ENCODE peak calls at places on chromosomes 5 and 9, in four cellular contexts. R is IMR-90, C is K562, B is GM12878. Q is an unnamed sample.

GRCh38 chr5:65066787-65067506 is 298.2 kb downstream of the CWC27 start:
- DNase-seq in B (no peak), R (no peak), C (no peak), Q (no peak)

GRCh38 chr9:17614929-17615328 is 36.1 kb downstream of the SH3GL2 start:
- DNase-seq in R (peak), C (no peak), B (no peak), Q (no peak)

GRCh38 chr5:137101544-137101943 is 397.6 kb downstream of the SPOCK1 start:
- DNase-seq in R (peak), B (no peak), C (no peak), Q (peak)

GRCh38 chr9:30036558-30036957 is 2347.9 kb upstream of the ACO1 start:
- DNase-seq in R (no peak), C (no peak), B (no peak), Q (no peak)

GRCh38 chr5:159183247-159183646 is 26.1 kb downstream of the RNF145 start:
- DNase-seq in B (no peak), C (no peak), R (no peak), Q (no peak)

GRCh38 chr9:132651259-132651658 is 18.5 kb downstream of the DDX31 start:
- DNase-seq in R (peak), C (no peak), B (no peak), Q (peak)

GRCh38 chr5:105616599-105616998 is 2054.0 kb upstream of the NUDT12 start:
- DNase-seq in C (no peak), B (no peak), R (no peak), Q (no peak)

GRCh38 chr9:131856105-131856504 is 116.2 kb upstream of the RAPGEF1 start:
- DNase-seq in B (no peak), C (peak), R (no peak), Q (no peak)

GRCh38 chr9:37976714-37977477 is 73.0 kb upstream of the SLC25A51 start:
- DNase-seq in B (no peak), R (peak), C (peak), Q (no peak)

GRCh38 chr5:93189707-93190120 is 391.3 kb downstream of the NR2F1-AS1 start:
- DNase-seq in R (peak), C (no peak), B (no peak), Q (peak)

GRCh38 chr5:152092580-152092979 is 167.9 kb upstream of the GLRA1 start:
- DNase-seq in B (no peak), C (no peak), R (no peak), Q (no peak)

GRCh38 chr5:150188146-150188842 is 1.6 kb upstream of the SLC6A7 start:
- DNase-seq in R (no peak), B (no peak), C (no peak), Q (no peak)

GRCh38 chr5:78993165-78993564 is 8.1 kb upstream of the ARSB start:
- DNase-seq in B (no peak), C (no peak), R (no peak), Q (no peak)

GRCh38 chr5:141889282-141889871 is 11.2 kb upstream of the PCDH1 start:
- DNase-seq in R (no peak), C (peak), B (no peak), Q (peak)

GRCh38 chr5:130692766-130693165 is 472.3 kb downstream of the HINT1 start:
- DNase-seq in B (no peak), C (no peak), R (no peak), Q (no peak)

GRCh38 chr5:133052317-133053175 is 733 bp downstream of the HSPA4 start:
- DNase-seq in R (peak), C (peak), B (no peak), Q (peak)

GRCh38 chr9:19186240-19186639 is 44.3 kb upstream of the DENND4C start:
- DNase-seq in R (no peak), B (no peak), C (no peak), Q (no peak)

GRCh38 chr9:132411091-132411508 is 1.1 kb downstream of the CFAP77 start:
- DNase-seq in B (no peak), C (peak), R (peak), Q (peak)

GRCh38 chr9:97980918-97981827 is 2.0 kb upstream of the ANP32B start:
- DNase-seq in R (no peak), B (no peak), C (peak), Q (no peak)

GRCh38 chr5:152246401-152246800 is 158.7 kb downstream of the NMUR2 start:
- DNase-seq in C (peak), B (no peak), R (peak), Q (peak)

GRCh38 chr5:141692919-141693848 is 11.2 kb upstream of the ARAP3 start:
- DNase-seq in R (peak), B (no peak), C (peak), Q (no peak)

GRCh38 chr9:80873861-80874260 is 815.5 kb downstream of the TLE1 start:
- DNase-seq in B (no peak), C (no peak), R (peak), Q (no peak)

GRCh38 chr5:171852255-171852681 is 66.7 kb downstream of the SMIM23 start:
- DNase-seq in C (peak), R (no peak), B (no peak), Q (no peak)

GRCh38 chr9:83596899-83597504 is 25.9 kb upstream of the IDNK start:
- DNase-seq in R (no peak), C (peak), B (no peak), Q (peak)

GRCh38 chr9:77952641-77953341 is 78.8 kb downstream of the GNAQ start:
- DNase-seq in B (no peak), R (peak), C (peak), Q (peak)

GRCh38 chr9:122389799-122390481 is 19.1 kb downstream of the PTGS1 start:
- DNase-seq in B (no peak), C (no peak), R (no peak), Q (peak)

DNA sequence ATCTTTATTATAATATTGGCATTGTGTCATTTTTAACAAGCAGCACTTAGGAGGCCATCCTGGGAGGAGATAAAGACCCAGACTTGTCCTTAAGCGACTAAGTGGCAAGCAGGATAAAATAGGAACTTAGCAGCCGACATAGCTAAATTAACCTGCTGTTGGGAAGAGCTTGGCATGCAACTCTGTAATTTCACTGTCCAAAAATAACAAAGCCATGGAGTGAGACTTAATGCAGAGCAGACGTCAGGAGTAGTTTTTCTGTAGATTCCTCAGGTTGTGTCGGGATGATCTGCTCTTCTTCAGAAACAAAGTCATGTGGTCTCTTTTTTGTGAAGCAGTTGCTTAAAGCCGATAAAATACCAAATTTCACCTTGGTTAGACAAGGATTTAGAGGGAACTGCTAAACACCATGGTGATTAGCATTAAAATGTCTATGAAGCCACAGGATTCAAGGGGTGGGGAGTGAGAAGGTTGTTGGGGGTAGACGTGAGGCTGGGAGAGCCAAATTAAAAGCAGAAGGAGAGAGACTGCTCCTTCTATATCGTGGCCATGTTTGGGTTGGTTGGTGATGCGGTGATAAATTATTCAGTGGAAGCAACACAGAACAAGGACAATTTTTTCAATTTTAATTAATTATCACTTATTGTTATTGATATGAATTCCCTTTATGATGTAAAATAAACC is 303.0 kb downstream of the CSNK1G3 start:
- DNase-seq in B (no peak), C (no peak), R (peak), Q (peak)
- H3K9ac ChIP-seq in B (no peak), C (no peak), R (no peak), Q (no peak)

GRCh38 chr9:128094166-128094949 is 26.3 kb downstream of the SLC25A25 start:
- DNase-seq in B (no peak), R (peak), C (peak), Q (peak)
- TF ChIP-seq POLR2A in B (no peak), R (peak), C (peak), Q (peak)

GRCh38 chr9:75265525-75265972 is 177.2 kb downstream of the OSTF1 start:
- DNase-seq in C (peak), B (no peak), R (peak), Q (peak)
- TF ChIP-seq FOS in C (no peak), B (no peak), R (no peak), Q (no peak)

DNA sequence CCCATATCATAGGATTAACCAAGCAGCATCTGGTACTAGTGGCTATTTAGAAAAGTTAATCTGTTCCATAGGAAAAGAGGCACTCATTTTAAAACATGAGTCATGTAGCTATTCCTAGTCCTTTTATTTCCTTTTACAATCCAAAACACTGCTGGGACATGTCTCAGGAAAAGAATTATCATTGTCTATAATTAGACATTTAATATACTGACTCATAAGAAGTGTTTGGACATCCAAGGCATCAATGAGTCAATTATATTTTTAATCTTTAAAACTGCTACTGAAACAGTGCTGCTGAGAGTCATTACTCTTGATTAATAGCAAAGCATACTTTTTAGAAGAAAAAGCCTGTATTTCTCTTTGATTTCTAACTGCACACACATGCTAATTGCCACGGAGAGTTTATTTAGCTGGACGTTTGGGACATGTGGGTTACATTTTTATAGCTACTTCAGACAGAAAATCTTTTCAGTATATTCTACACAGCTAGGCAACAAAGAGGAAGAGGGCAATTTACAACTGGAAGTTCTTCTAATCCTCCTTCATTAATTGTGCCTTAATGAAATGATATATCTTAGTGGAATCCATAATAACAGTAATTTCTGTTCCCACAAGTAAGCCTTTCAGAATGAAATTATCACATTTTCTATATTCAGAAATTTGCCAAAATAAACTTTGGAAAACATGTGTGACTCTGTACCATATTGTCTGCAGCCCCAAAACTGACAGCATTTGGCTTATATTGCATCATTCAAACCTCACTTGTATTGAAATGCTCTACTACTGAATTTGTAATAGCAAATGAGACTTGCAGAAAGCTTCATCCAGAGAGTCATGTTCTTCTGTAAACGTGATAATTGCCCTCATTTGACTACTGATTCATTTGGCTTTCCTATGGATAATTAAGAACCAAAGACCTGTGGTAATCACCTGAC is 1249.2 kb upstream of the CDH18 start:
- DNase-seq in C (no peak), B (no peak), R (no peak), Q (peak)
- H3K9ac ChIP-seq in C (no peak), B (no peak), R (no peak), Q (peak)

GRCh38 chr9:128505414-128505765 is 871 bp downstream of the GLE1 start:
- DNase-seq in R (peak), C (no peak), B (no peak), Q (no peak)

GRCh38 chr9:128498911-128499310 is 5.6 kb upstream of the GLE1 start:
- DNase-seq in B (no peak), C (no peak), R (no peak), Q (no peak)

GRCh38 chr9:128503870-128504269 is 649 bp upstream of the GLE1 start:
- DNase-seq in C (peak), B (no peak), R (no peak), Q (no peak)

GRCh38 chr9:128499920-128500319 is 4.6 kb upstream of the GLE1 start:
- DNase-seq in R (no peak), B (no peak), C (no peak), Q (no peak)

DNA sequence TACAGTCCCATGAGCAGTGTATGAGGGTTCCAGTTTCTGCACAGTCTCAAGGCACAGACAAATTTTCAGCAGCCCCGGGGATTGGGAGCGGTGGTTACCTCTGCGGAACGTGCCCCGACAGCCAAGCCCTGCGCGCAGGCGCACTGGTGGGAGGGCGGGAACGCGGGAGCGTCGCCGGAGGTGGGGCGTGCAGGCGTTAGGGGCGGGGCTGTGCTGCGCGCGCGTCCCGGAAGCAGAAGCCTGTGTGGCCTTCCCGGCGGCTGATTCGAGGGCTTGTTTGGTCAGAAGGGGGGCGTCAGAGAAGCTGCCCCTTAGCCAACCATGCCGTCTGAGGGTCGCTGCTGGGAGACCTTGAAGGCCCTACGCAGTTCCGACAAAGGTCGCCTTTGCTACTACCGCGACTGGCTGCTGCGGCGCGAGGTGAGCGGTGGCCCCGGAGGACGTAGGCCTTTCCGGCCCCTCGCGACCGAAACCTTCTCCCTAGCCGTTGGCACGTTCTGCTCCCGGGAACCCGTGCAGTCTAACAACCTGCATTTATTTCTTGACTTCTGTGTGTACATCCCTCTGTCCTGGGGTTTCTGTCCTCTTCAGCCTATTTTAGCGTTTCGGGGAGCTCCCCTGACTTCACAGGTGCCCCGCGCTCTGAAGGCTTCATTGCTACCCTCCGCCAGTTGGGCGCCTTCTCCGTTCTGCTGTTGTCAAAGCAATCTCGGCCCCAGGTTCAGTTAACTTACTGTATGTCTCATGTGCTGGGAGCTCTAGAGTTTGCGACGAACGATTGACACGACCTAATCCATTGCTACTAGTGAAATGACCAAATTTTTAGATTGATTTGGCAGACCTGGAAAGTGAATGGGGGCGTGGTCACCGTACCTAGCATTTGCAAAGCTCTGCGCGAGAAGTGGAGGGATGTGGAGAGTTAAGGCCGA is at the start of gene GLE1:
- DNase-seq in B (peak), C (peak), R (peak), Q (peak)
- TF ChIP-seq POLR2A in B (peak), C (peak), R (peak), Q (peak)

GRCh38 chr9:33130501-33130900 is 36.6 kb downstream of the B4GALT1 start:
- DNase-seq in B (no peak), R (peak), C (no peak), Q (peak)

GRCh38 chr9:33129251-33129885 is 37.8 kb downstream of the B4GALT1 start:
- DNase-seq in B (no peak), R (no peak), C (no peak), Q (no peak)

GRCh38 chr9:33129886-33130284 is 37.3 kb downstream of the B4GALT1 start:
- DNase-seq in B (no peak), C (no peak), R (no peak), Q (no peak)

GRCh38 chr9:33127881-33128280 is 39.3 kb downstream of the B4GALT1 start:
- DNase-seq in R (no peak), C (no peak), B (no peak), Q (no peak)

DNA sequence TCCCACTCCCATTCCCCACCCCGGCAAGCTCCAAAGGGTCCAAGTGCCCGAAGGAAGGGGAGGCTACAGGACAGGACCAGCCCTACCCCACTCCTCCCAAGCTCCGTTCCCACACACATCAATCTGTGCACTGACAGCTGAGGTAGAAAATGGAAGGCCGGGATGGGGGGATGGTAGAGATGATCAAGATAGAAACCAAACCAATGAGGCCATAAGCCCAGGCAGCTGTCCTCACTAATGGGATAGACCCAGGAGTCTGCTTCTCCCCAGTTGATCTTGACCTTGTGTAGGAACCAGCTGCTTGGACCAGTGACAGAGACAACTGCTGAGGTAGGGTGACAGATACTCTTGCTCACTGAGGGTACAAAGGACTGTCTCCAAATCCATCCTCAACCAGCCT is 38.6 kb downstream of the B4GALT1 start:
- DNase-seq in B (no peak), R (no peak), C (no peak), Q (no peak)
- TF ChIP-seq FOS in B (no peak), R (no peak), C (no peak), Q (no peak)

DNA sequence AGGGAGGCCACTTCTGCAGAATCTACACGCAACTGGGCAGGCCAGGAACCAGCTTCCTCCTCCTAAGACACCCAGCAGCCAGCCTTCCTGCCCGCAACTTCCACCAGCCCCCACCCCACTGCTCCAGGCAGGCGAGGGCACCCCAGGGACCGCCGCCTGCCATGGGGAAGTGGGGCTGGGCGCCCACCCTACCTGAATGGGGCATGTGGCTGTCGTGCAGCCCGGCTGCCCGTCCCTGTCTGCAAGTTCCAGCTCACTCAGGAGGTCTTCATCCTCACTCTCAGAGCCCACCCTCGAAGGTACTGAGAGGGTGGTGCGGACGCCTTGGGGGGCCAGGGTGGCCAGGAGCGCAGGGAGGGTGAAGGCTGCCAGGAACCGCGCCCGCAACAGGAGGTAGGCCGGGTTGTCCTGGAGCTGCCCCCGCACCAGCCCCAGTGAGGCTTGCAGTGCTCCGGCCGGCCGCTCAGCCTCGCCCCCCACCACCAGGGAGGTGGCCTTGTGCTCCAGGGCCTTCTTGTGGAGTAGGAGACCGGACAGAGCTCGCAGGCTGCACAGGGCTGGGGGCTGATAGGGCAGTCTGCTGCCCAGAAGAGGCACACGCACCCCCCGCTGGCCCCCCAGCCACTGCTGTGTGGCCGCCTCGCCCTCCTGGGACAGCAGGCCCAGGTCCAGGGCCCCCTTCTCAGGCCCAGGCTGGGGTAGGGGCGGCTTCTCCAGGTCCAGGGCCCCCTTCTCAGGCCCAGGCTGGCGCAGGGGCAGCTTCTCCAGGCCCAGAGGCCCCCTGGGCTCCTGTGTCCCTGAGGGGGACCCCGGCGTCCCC is 4.1 kb upstream of the CARD9 start:
- DNase-seq in R (no peak), C (no peak), B (no peak), Q (no peak)
- H3K9ac ChIP-seq in R (no peak), C (no peak), B (no peak), Q (no peak)

Q was measured in endothelial cell of umbilical vein.